ENCODE peak calls at places on chromosome 5, in six cellular contexts. X is GM12891, Y is HepG2, C is GM12878, B is K562, G is H1. I is an unnamed sample.

GRCh38 chr5:40652441-40653220 is 27.1 kb upstream of the PTGER4 start:
- DNase-seq in X (no peak), Y (no peak), C (no peak), B (no peak), G (no peak), I (no peak)

GRCh38 chr5:124729687-124730359 is 16.6 kb downstream of the ZNF608 start:
- DNase-seq in X (no peak), Y (no peak), C (no peak), B (no peak), G (no peak), I (no peak)

GRCh38 chr5:32687167-32687831 is 23.8 kb upstream of the NPR3 start:
- DNase-seq in X (no peak), Y (no peak), C (no peak), B (no peak), G (no peak), I (no peak)

GRCh38 chr5:144189800-144190429 is 19.2 kb downstream of the KCTD16 start:
- DNase-seq in X (no peak), Y (no peak), C (peak), B (no peak), G (no peak), I (no peak)

GRCh38 chr5:76649140-76649539 is 25.9 kb upstream of the F2RL2 start:
- DNase-seq in X (no peak), Y (no peak), C (no peak), B (no peak), G (no peak), I (no peak)

GRCh38 chr5:89208392-89208791 is 325.4 kb upstream of the MEF2C start:
- DNase-seq in X (no peak), Y (no peak), C (no peak), B (no peak), G (no peak), I (no peak)

GRCh38 chr5:142883025-142883424 is 112.8 kb downstream of the ARHGAP26 start:
- DNase-seq in X (no peak), Y (no peak), C (no peak), B (no peak), G (no peak), I (no peak)

GRCh38 chr5:143449772-143450171 is 46.3 kb upstream of the NR3C1 start:
- DNase-seq in X (no peak), Y (no peak), C (no peak), B (no peak), G (no peak), I (no peak)

GRCh38 chr5:180090769-180091546 is 19.4 kb upstream of the RNF130 start:
- DNase-seq in X (no peak), Y (peak), C (no peak), B (peak), G (no peak), I (no peak)

GRCh38 chr5:59348189-59348588 is 545.3 kb downstream of the PDE4D start:
- DNase-seq in X (no peak), Y (peak), C (no peak), B (no peak), G (no peak), I (no peak)

GRCh38 chr5:134132372-134133212 is 18.1 kb downstream of the TCF7 start:
- DNase-seq in X (peak), Y (no peak), C (peak), B (no peak), G (no peak), I (peak)

GRCh38 chr5:100903036-100903887 is at the start of gene ST8SIA4:
- DNase-seq in X (peak), Y (no peak), C (peak), B (peak), G (peak), I (peak)

GRCh38 chr5:143494162-143494561 is 90.7 kb upstream of the NR3C1 start:
- DNase-seq in X (no peak), Y (no peak), C (no peak), B (no peak), G (no peak), I (no peak)

GRCh38 chr5:58455966-58456365 is 3.9 kb downstream of the PLK2 start:
- DNase-seq in X (no peak), Y (no peak), C (no peak), B (no peak), G (no peak), I (no peak)

GRCh38 chr5:91018712-91019371 is 364.3 kb downstream of the ARRDC3 start:
- DNase-seq in X (no peak), Y (no peak), C (no peak), B (no peak), G (no peak), I (no peak)

GRCh38 chr5:69271376-69271775 is 36.7 kb downstream of the CDK7 start:
- DNase-seq in X (no peak), Y (no peak), C (no peak), B (peak), G (no peak), I (no peak)

GRCh38 chr5:52392321-52392720 is 395.4 kb upstream of the ITGA1 start:
- DNase-seq in X (no peak), Y (no peak), C (no peak), B (no peak), G (no peak), I (no peak)

GRCh38 chr5:135398160-135398854 is 724 bp downstream of the MACROH2A1 start:
- DNase-seq in X (peak), Y (peak), C (no peak), B (peak), G (no peak), I (peak)

GRCh38 chr5:107805819-107806218 is 135.1 kb upstream of the EFNA5 start:
- DNase-seq in X (no peak), Y (no peak), C (no peak), B (no peak), G (no peak), I (no peak)

GRCh38 chr5:8600843-8601242 is 731.9 kb downstream of the MTRR start:
- DNase-seq in X (no peak), Y (no peak), C (no peak), B (no peak), G (no peak), I (no peak)

GRCh38 chr5:125499969-125500368 is 753.5 kb upstream of the ZNF608 start:
- DNase-seq in X (no peak), Y (no peak), C (no peak), B (no peak), G (no peak), I (no peak)

GRCh38 chr5:1343931-1344901 is 683 bp downstream of the CLPTM1L start:
- DNase-seq in X (no peak), Y (no peak), C (no peak), B (peak), G (no peak), I (no peak)

GRCh38 chr5:95918421-95919006 is 43.1 kb downstream of the ELL2 start:
- DNase-seq in X (no peak), Y (no peak), C (no peak), B (peak), G (no peak), I (no peak)

GRCh38 chr5:34526682-34527305 is 129.3 kb upstream of the RAI14 start:
- DNase-seq in X (no peak), Y (no peak), C (no peak), B (peak), G (no peak), I (no peak)

GRCh38 chr5:17439956-17440355 is 58.1 kb upstream of the TAF11L2 start:
- DNase-seq in X (no peak), Y (no peak), C (no peak), B (no peak), G (no peak), I (no peak)

GRCh38 chr5:56172225-56172624 is 60.9 kb downstream of the ANKRD55 start:
- DNase-seq in X (no peak), Y (no peak), C (no peak), B (no peak), G (no peak), I (no peak)

GRCh38 chr5:125044491-125045282 is 298.2 kb upstream of the ZNF608 start:
- DNase-seq in X (no peak), Y (no peak), C (no peak), B (no peak), G (no peak), I (no peak)

GRCh38 chr5:166962470-166962869 is 1329.0 kb upstream of the WWC1 start:
- DNase-seq in X (no peak), Y (no peak), C (no peak), B (no peak), G (no peak), I (no peak)

GRCh38 chr5:172052454-172053236 is 46.2 kb upstream of the FBXW11 start:
- DNase-seq in X (no peak), Y (no peak), C (no peak), B (peak), G (no peak), I (no peak)

GRCh38 chr5:156420665-156421064 is 93.7 kb downstream of the SGCD start:
- DNase-seq in X (no peak), Y (no peak), C (no peak), B (no peak), G (no peak), I (no peak)

GRCh38 chr5:150155258-150156032 is at the start of gene PDGFRB:
- DNase-seq in X (peak), Y (no peak), C (no peak), B (peak), G (no peak), I (peak)

GRCh38 chr5:35908266-35908665 is 30.2 kb downstream of the CAPSL start:
- DNase-seq in X (no peak), Y (no peak), C (no peak), B (no peak), G (no peak), I (no peak)

GRCh38 chr5:154708207-154708606 is 47.0 kb upstream of the LARP1 start:
- DNase-seq in X (no peak), Y (no peak), C (no peak), B (no peak), G (no peak), I (no peak)

GRCh38 chr5:112472614-112473013 is 53.5 kb upstream of the EPB41L4A start:
- DNase-seq in X (no peak), Y (no peak), C (no peak), B (no peak), G (no peak), I (no peak)

GRCh38 chr5:79069488-79070001 is at the start of the genes BHMT2 and DMGDH:
- DNase-seq in X (peak), Y (peak), C (no peak), B (no peak), G (no peak), I (no peak)

GRCh38 chr5:1378096-1378495 is 33.2 kb upstream of the CLPTM1L start:
- DNase-seq in X (no peak), Y (no peak), C (no peak), B (no peak), G (no peak), I (no peak)

GRCh38 chr5:76867827-76868693 is 18.2 kb downstream of the S100Z start:
- DNase-seq in X (peak), Y (peak), C (peak), B (peak), G (peak), I (no peak)

GRCh38 chr5:79745255-79745654 is 55.6 kb downstream of the CMYA5 start:
- DNase-seq in X (no peak), Y (no peak), C (no peak), B (no peak), G (no peak), I (no peak)

DNA sequence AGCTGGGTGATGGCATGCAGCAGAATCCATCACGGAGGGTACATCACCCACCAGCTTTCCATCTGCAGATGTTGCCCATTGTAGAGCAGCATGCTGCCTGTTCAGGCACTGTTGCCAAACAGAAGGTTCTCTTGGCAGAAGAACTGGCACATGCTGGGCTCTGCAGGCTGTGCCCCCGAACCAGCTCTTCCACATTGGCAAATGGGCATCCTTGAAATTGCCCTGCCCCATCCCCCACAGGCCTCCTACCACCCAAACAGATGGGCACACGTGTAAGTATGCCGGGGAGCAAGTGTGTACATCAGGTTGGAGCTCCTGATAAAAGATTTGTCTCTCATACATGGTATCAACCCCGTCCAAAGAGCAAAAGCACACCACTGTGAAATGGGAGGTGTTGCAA is 220.3 kb upstream of the TAS2R1 start:
- DNase-seq in X (no peak), Y (no peak), C (no peak), B (no peak), G (no peak), I (no peak)
- TF ChIP-seq POLR2A in X (no peak), Y (no peak), C (no peak), B (no peak), G (no peak), I (no peak)

GRCh38 chr5:10140195-10140973 is 109.3 kb downstream of the ATPSCKMT start:
- DNase-seq in X (no peak), Y (peak), C (no peak), B (peak), G (no peak), I (no peak)
- TF ChIP-seq TAF1 in X (no peak), Y (no peak), C (no peak), B (no peak), G (no peak), I (no peak)

GRCh38 chr5:92769986-92770385 is 811.0 kb downstream of the NR2F1-AS1 start:
- DNase-seq in X (no peak), Y (no peak), C (no peak), B (no peak), G (no peak), I (no peak)
- TF ChIP-seq POLR2AphosphoS5 in X (no peak), Y (no peak), C (no peak), B (no peak), G (no peak), I (no peak)

GRCh38 chr5:175870820-175871447 is 444 bp upstream of the CPLX2 start:
- DNase-seq in X (no peak), Y (no peak), C (no peak), B (no peak), G (no peak), I (no peak)
- TF ChIP-seq POLR2A in X (no peak), Y (no peak), C (no peak), B (no peak), G (no peak), I (no peak)

GRCh38 chr5:132753135-132753987 is 6.1 kb downstream of the CCNI2 start:
- DNase-seq in X (no peak), Y (peak), C (no peak), B (no peak), G (no peak), I (no peak)
- TF ChIP-seq TAF1 in X (no peak), Y (no peak), C (no peak), B (no peak), G (no peak), I (no peak)

DNA sequence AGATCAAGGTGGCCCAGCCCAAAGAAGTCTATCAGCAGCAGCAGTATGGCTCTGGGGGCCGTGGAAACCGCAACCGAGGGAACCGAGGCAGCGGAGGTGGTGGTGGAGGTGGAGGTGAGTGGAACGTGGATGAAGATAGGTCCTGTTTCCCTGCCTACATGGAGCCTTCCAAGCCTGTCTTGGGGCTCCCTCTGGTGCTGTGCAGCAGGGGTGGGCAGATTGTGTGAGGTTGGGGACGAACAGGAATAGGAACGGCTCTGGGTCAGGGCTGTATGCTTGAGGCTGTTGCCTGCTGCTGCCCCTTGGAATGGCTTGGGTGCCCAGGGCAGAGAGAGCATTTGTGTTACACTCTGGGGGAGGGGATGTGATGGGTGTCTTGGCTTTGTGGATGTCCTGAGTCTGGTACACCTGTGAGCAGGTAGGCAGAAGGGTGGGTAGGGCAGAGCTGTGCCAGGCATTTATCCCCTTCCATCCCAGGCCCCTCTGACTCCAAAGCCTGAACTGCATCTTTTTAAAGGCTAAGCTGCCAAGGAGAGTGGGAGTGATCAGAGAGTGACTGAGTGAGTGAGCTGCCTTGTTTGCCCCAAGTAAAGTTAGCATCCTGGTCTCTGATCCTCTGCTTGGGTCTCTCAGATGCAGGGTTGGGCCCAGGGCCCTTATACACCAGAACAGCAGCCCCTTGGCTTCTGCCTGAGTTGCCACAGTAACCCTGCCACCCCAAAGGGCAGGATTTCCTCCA is 5.2 kb downstream of the HNRNPAB start:
- DNase-seq in X (no peak), Y (no peak), C (no peak), B (no peak), G (no peak), I (no peak)
- TF ChIP-seq POLR2AphosphoS5 in X (no peak), Y (peak), C (peak), B (peak), G (peak), I (peak)

DNA sequence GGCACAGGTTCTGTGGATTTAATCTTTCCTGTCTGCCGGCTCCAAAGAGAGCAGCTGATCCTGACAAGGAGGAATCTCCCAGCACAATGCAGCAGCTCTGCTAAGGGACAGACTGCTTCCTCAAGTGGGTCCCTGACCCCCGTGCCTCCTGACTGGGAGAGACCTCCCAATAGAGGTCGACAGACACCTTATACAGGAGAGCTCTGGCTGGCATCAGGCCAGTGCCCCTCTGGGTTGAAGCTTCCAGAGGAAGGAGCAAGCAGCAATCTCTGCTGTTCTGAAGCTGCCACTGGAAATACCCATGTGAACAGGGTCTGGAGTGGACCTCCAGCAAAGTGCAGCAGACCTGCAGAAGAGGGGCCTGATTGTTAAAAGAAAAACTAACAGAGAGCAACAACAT is 630.2 kb upstream of the FTMT start:
- DNase-seq in X (no peak), Y (no peak), C (no peak), B (no peak), G (no peak), I (no peak)
- TF ChIP-seq POLR2A in X (no peak), Y (no peak), C (no peak), B (no peak), G (no peak), I (no peak)